ENCODE peak calls at places on chromosomes 12 and 14, in five cellular contexts. One of them, this sample, is unnamed.

GRCh38 chr12:49367381-49368239 is at the start of gene SPATS2:
- DNase-seq in AG08395: no peak
- DNase-seq in tibial artery: peak
- DNase-seq in kidney tubule cell: no peak
- DNase-seq in GM19239: no peak
- DNase-seq in this sample: no peak

GRCh38 chr12:3321881-3322280 is 169.1 kb upstream of the PRMT8 start:
- DNase-seq in AG08395: no peak
- DNase-seq in tibial artery: no peak
- DNase-seq in kidney tubule cell: no peak
- DNase-seq in GM19239: no peak
- DNase-seq in this sample: no peak

GRCh38 chr12:78824918-78825317 is 39.7 kb upstream of the SYT1 start:
- DNase-seq in AG08395: no peak
- DNase-seq in tibial artery: no peak
- DNase-seq in kidney tubule cell: peak
- DNase-seq in GM19239: no peak
- DNase-seq in this sample: no peak

GRCh38 chr14:73761621-73762355 is 47.6 kb upstream of the PNMA1 start:
- DNase-seq in AG08395: no peak
- DNase-seq in tibial artery: no peak
- DNase-seq in kidney tubule cell: no peak
- DNase-seq in GM19239: no peak
- DNase-seq in this sample: no peak

GRCh38 chr14:67762051-67762450 is 54.3 kb downstream of the ZFYVE26 start:
- DNase-seq in AG08395: no peak
- DNase-seq in tibial artery: no peak
- DNase-seq in kidney tubule cell: peak
- DNase-seq in GM19239: no peak
- DNase-seq in this sample: no peak

GRCh38 chr12:117564885-117565284 is 203.5 kb upstream of the NOS1 start:
- DNase-seq in AG08395: no peak
- DNase-seq in tibial artery: no peak
- DNase-seq in kidney tubule cell: no peak
- DNase-seq in GM19239: no peak
- DNase-seq in this sample: no peak

GRCh38 chr12:71430756-71431155 is 8.8 kb upstream of the LGR5 start:
- DNase-seq in AG08395: no peak
- DNase-seq in tibial artery: no peak
- DNase-seq in kidney tubule cell: peak
- DNase-seq in GM19239: no peak
- DNase-seq in this sample: no peak

GRCh38 chr12:49673446-49674317 is 33.5 kb downstream of the FMNL3 start:
- DNase-seq in AG08395: peak
- DNase-seq in tibial artery: peak
- DNase-seq in kidney tubule cell: peak
- DNase-seq in GM19239: no peak
- DNase-seq in this sample: no peak

GRCh38 chr14:68514611-68515194 is 278.2 kb downstream of the ZFP36L1 start:
- DNase-seq in AG08395: no peak
- DNase-seq in tibial artery: no peak
- DNase-seq in kidney tubule cell: no peak
- DNase-seq in GM19239: no peak
- DNase-seq in this sample: no peak

GRCh38 chr14:63752449-63753169 is 24.7 kb upstream of the SGPP1 start:
- DNase-seq in AG08395: no peak
- DNase-seq in tibial artery: peak
- DNase-seq in kidney tubule cell: peak
- DNase-seq in GM19239: no peak
- DNase-seq in this sample: no peak

GRCh38 chr12:102421801-102422583 is 58.4 kb downstream of the IGF1 start:
- DNase-seq in AG08395: no peak
- DNase-seq in tibial artery: no peak
- DNase-seq in kidney tubule cell: peak
- DNase-seq in GM19239: no peak
- DNase-seq in this sample: no peak

GRCh38 chr12:54306925-54307731 is 6.3 kb upstream of the NFE2 start:
- DNase-seq in AG08395: no peak
- DNase-seq in tibial artery: peak
- DNase-seq in kidney tubule cell: peak
- DNase-seq in GM19239: no peak
- DNase-seq in this sample: no peak

GRCh38 chr12:644818-645552 is 18.3 kb downstream of the NINJ2 start:
- DNase-seq in AG08395: peak
- DNase-seq in tibial artery: no peak
- DNase-seq in kidney tubule cell: no peak
- DNase-seq in GM19239: no peak
- DNase-seq in this sample: no peak

This sample was measured in CD8-positive, alpha-beta memory T cell.